ENCODE peak calls at places on chromosomes 5 and 9, in four cellular contexts. Q is astrocyte of the spinal cord, J is astrocyte of the cerebellum, T is AG10803. U is an unnamed sample.

GRCh38 chr9:119533509-119533908 is 164.3 kb upstream of the BRINP1 start:
- DNase-seq in Q (no peak), J (no peak), T (no peak), U (no peak)

GRCh38 chr9:137453643-137454081 is 5.5 kb downstream of the NSMF start:
- DNase-seq in Q (peak; percentile 64), J (no peak), T (peak; percentile 63), U (no peak)

GRCh38 chr5:67366256-67366655 is 169.7 kb upstream of the CD180 start:
- DNase-seq in Q (no peak), J (no peak), T (no peak), U (no peak)

GRCh38 chr5:36879274-36880033 is 2.9 kb downstream of the NIPBL start:
- DNase-seq in Q (no peak), J (no peak), T (no peak), U (no peak)

GRCh38 chr5:135019314-135019713 is 14.7 kb downstream of the PITX1 start:
- DNase-seq in Q (no peak), J (no peak), T (no peak), U (no peak)

GRCh38 chr5:15383469-15383868 is 116.5 kb upstream of the FBXL7 start:
- DNase-seq in Q (peak; percentile 24), J (no peak), T (peak; percentile 27), U (no peak)

GRCh38 chr9:76401580-76402354 is 7.5 kb upstream of the RFK start:
- DNase-seq in Q (peak; percentile 19), J (no peak), T (no peak), U (no peak)

GRCh38 chr5:6548752-6549151 is 84.1 kb downstream of the NSUN2 start:
- DNase-seq in Q (no peak), J (no peak), T (no peak), U (no peak)

GRCh38 chr9:17171309-17172094 is 36.7 kb downstream of the CNTLN start:
- DNase-seq in Q (no peak), J (no peak), T (no peak), U (no peak)

GRCh38 chr9:35563791-35564197 is 41.3 kb upstream of the TESK1 start:
- DNase-seq in Q (peak; percentile 22), J (no peak), T (peak; percentile 24), U (no peak)

GRCh38 chr9:98707158-98708102 is 1.3 kb downstream of the GABBR2 start:
- DNase-seq in Q (peak; percentile 70), J (peak; percentile 27), T (peak; percentile 81), U (peak; percentile 27)

GRCh38 chr9:129178579-129178909 is 483 bp upstream of the IER5L start:
- DNase-seq in Q (no peak), J (no peak), T (no peak), U (no peak)
- H3K4me3 ChIP-seq in Q (peak overlapping the region; percentile 5), J (peak overlapping the region; percentile 94), T (no peak overlapping the region), U (peak overlapping the region; percentile 36)

GRCh38 chr9:86285247-86285646 is 2.9 kb upstream of the ISCA1 start:
- DNase-seq in Q (no peak), J (no peak), T (no peak), U (no peak)

GRCh38 chr9:86288501-86288900 is 6.2 kb upstream of the ISCA1 start:
- DNase-seq in Q (no peak), J (no peak), T (no peak), U (no peak)

GRCh38 chr9:86286278-86286677 is 3.9 kb upstream of the ISCA1 start:
- DNase-seq in Q (no peak), J (no peak), T (no peak), U (no peak)

GRCh38 chr9:86282979-86283535 is 719 bp upstream of the ISCA1 start:
- DNase-seq in Q (peak; percentile 92), J (peak; percentile 62), T (peak; percentile 89), U (peak; percentile 83)

GRCh38 chr9:86287013-86287412 is 4.7 kb upstream of the ISCA1 start:
- DNase-seq in Q (peak; percentile 67), J (peak; percentile 43), T (peak; percentile 49), U (no peak)
- TF ChIP-seq CTCF in Q (peak; percentile 59), J (peak; percentile 58), T (peak; percentile 48), U (peak; percentile 57)

DNA sequence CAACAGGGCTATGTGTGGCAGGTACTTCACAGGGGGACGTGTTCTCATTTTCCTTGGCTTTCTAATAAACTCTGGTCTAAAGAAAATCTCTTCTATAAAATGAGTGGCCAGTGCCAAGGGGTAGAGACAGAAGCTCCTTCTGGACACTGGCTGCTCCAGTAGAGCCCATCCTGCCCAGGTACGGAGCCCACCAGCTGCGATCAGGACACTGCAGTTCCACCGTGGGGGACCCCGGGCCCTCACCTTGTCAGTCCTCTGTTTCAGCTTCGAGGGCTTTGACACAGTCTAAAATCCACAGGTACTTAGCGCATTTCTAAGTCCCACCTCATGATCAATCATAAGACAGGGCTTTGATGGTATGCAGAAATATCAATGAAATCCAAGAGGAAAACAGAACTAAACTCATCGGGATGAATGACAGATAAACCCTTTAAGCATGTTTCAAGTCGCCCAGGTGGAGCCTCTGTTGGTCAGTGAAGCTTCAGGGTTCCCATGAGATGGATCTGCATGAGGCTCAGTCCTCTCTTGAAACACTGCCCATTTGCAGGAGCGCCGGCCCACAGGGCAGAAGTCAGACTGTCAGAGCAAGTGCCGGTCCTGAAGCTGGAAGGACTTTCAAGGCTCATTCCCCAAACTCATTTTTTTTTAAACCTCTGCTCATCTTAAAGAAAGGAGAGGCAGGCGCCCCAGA is 20.3 kb upstream of the TERT start:
- DNase-seq in Q (no peak), J (no peak), T (no peak), U (no peak)
- H3K4me3 ChIP-seq in Q (no peak overlapping the region), J (no peak overlapping the region), T (no peak overlapping the region), U (no peak overlapping the region)

GRCh38 chr5:112418412-112419049 is 546 bp downstream of the EPB41L4A start:
- DNase-seq in Q (peak; percentile 18), J (no peak), T (no peak), U (no peak)

GRCh38 chr5:112413611-112414010 is 5.5 kb downstream of the EPB41L4A start:
- DNase-seq in Q (no peak), J (no peak), T (no peak), U (no peak)

GRCh38 chr5:112412370-112412769 is 6.7 kb downstream of the EPB41L4A start:
- DNase-seq in Q (peak; percentile 33), J (no peak), T (no peak), U (no peak)

GRCh38 chr5:112417931-112418358 is 1.1 kb downstream of the EPB41L4A start:
- DNase-seq in Q (peak; percentile 20), J (no peak), T (no peak), U (no peak)

GRCh38 chr5:112415552-112415951 is 3.5 kb downstream of the EPB41L4A start:
- DNase-seq in Q (no peak), J (no peak), T (no peak), U (no peak)
- TF ChIP-seq CTCF in Q (no peak), J (no peak), T (no peak), U (no peak)

DNA sequence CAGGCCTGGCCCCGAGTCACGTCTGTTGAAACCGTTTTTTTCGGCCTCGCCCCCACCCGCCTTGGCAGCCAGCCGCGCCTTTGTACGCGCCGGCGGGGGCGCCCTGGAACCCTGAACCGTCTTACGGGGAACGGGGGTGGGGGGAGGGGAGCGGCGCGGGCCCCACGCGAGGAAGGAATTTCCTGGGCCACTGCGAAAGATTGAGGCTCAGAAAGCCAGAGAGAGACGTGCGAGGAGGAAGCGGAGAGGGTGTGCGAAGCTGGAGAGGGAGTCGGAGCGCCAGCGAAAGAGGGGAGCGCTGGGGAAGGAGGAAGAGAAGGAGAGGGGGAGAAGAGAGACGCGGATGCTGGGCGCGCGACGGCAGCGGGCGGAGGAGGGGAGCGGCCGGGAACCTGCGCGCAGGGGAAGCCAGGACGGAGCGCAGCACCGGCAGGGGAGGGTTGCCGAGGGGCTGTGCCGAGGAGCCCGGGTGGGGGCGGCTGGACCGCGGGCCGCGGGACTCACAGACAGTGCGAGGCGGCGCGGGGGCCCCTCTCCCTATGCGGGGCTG is 4.6 kb upstream of the PRDM12 start:
- DNase-seq in Q (no peak), J (no peak), T (no peak), U (no peak)
- H3K4me3 ChIP-seq in Q (no peak overlapping the region), J (no peak overlapping the region), T (no peak overlapping the region), U (no peak overlapping the region)

GRCh38 chr9:90219548-90220118 is 423.0 kb downstream of the DIRAS2 start:
- DNase-seq in Q (no peak), J (no peak), T (no peak), U (no peak)
- TF ChIP-seq CTCF in Q (no peak), J (no peak), T (peak; percentile 21), U (no peak)

DNA sequence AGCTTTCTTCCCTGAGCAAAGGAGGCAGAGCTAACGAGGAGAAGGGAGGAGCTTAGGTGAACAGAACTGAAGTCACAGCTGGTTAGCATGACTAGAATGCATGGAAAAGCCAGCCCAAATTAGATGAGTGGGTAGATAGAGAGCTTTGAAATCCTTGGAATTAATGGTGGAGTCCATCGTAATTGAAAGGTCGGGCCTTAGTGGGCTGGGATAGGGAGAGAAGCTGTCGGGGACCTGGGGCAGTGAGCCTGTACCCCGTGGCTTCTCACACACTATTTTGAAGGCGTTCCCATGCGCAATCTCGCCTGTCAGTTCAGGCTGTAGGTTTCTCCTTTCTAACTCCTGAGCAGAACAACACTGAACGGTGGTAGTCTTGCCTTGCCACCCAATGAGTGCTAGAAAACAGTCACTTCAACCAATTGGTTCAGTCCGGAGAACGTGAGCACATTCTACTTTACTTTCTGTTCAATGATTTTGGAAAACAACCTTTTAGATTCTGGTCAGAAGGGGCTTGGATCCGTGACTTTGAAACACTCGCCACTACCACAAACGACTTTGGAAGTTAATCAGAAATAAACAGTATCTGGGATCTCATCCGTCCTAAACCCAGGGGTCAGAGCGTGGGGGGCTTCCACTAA is 655 bp upstream of the RAI14 start:
- DNase-seq in Q (peak; percentile 86), J (peak; percentile 71), T (peak; percentile 86), U (peak; percentile 68)
- H3K4me3 ChIP-seq in Q (peak overlapping the region; percentile 93), J (peak overlapping the region; percentile 91), T (peak overlapping the region; percentile 88), U (peak overlapping the region; percentile 91)

GRCh38 chr5:60688980-60689379 is 11.0 kb downstream of the DEPDC1B start:
- DNase-seq in Q (no peak), J (no peak), T (no peak), U (no peak)
- TF ChIP-seq CTCF in Q (no peak), J (no peak), T (no peak), U (no peak)